ENCODE peak calls at places on chromosomes 5 and 9, in four cellular contexts. One of them, this sample, is unnamed.
A peak's percentile ranks its signal among the peaks of the same experiment; 100 is the strongest.

GRCh38 chr5:149799119-149799623 is 69.1 kb downstream of the PPARGC1B start:
- DNase-seq in transverse colon: peak; percentile 74
- DNase-seq in AG04450: peak; percentile 44
- DNase-seq in A549: peak; percentile 94
- DNase-seq in this sample: no peak

GRCh38 chr9:98549401-98549800 is 159.3 kb downstream of the GABBR2 start:
- DNase-seq in AG04450: no peak
- DNase-seq in transverse colon: no peak
- DNase-seq in A549: no peak
- DNase-seq in this sample: no peak

GRCh38 chr9:89313842-89314241 is 2.8 kb downstream of the CKS2 start:
- DNase-seq in AG04450: no peak
- DNase-seq in transverse colon: no peak
- DNase-seq in A549: no peak
- DNase-seq in this sample: no peak

GRCh38 chr5:159409801-159410200 is 79.5 kb upstream of the IL12B start:
- DNase-seq in A549: no peak
- DNase-seq in transverse colon: no peak
- DNase-seq in AG04450: no peak
- DNase-seq in this sample: no peak

GRCh38 chr9:127589955-127590370 is 22.1 kb upstream of the STXBP1 start:
- DNase-seq in AG04450: peak; percentile 57
- DNase-seq in transverse colon: peak; percentile 70
- DNase-seq in A549: peak; percentile 78
- DNase-seq in this sample: peak; percentile 66

GRCh38 chr9:131289301-131290038 is at the start of gene PLPP7:
- DNase-seq in AG04450: no peak
- DNase-seq in transverse colon: peak; percentile 44
- DNase-seq in A549: no peak
- DNase-seq in this sample: peak; percentile 33

GRCh38 chr9:133585481-133586367 is 23.5 kb downstream of the FAM163B start:
- DNase-seq in transverse colon: no peak
- DNase-seq in A549: no peak
- DNase-seq in AG04450: no peak
- DNase-seq in this sample: no peak

GRCh38 chr5:84162695-84163094 is 222.0 kb downstream of the EDIL3 start:
- DNase-seq in transverse colon: no peak
- DNase-seq in A549: no peak
- DNase-seq in AG04450: no peak
- DNase-seq in this sample: no peak

GRCh38 chr9:95498641-95499040 is 18.1 kb downstream of the PTCH1 start:
- DNase-seq in AG04450: no peak
- DNase-seq in A549: no peak
- DNase-seq in transverse colon: no peak
- DNase-seq in this sample: no peak

GRCh38 chr5:42749020-42749419 is 7.6 kb upstream of the CCDC152 start:
- DNase-seq in A549: no peak
- DNase-seq in transverse colon: no peak
- DNase-seq in AG04450: no peak
- DNase-seq in this sample: no peak

GRCh38 chr5:141349917-141350619 is at the start of gene PCDHGB1:
- DNase-seq in AG04450: no peak
- DNase-seq in A549: peak; percentile 80
- DNase-seq in transverse colon: peak; percentile 20
- DNase-seq in this sample: peak; percentile 25

GRCh38 chr5:107669543-107670027 is 1.2 kb downstream of the EFNA5 start:
- DNase-seq in AG04450: no peak
- DNase-seq in A549: peak; percentile 9
- DNase-seq in transverse colon: peak; percentile 48
- DNase-seq in this sample: peak; percentile 52

GRCh38 chr5:1552469-1553255 is 28.9 kb upstream of the LPCAT1 start:
- DNase-seq in AG04450: no peak
- DNase-seq in transverse colon: peak; percentile 10
- DNase-seq in A549: no peak
- DNase-seq in this sample: no peak

GRCh38 chr5:132837868-132838267 is 7.4 kb upstream of the SHROOM1 start:
- DNase-seq in transverse colon: peak; percentile 80
- DNase-seq in A549: no peak
- DNase-seq in AG04450: no peak
- DNase-seq in this sample: no peak

GRCh38 chr5:143896981-143897380 is 85.0 kb downstream of the HMHB1 start:
- DNase-seq in AG04450: no peak
- DNase-seq in transverse colon: no peak
- DNase-seq in A549: no peak
- DNase-seq in this sample: no peak

GRCh38 chr5:32842798-32843531 is 131.8 kb downstream of the NPR3 start:
- DNase-seq in transverse colon: peak; percentile 71
- DNase-seq in AG04450: no peak
- DNase-seq in A549: no peak
- DNase-seq in this sample: no peak

GRCh38 chr9:123339666-123340414 is 16.2 kb upstream of the CRB2 start:
- DNase-seq in transverse colon: peak; percentile 47
- DNase-seq in A549: no peak
- DNase-seq in AG04450: no peak
- DNase-seq in this sample: no peak

GRCh38 chr9:16869140-16869903 is 1.1 kb downstream of the BNC2 start:
- DNase-seq in transverse colon: peak; percentile 24
- DNase-seq in A549: no peak
- DNase-seq in AG04450: no peak
- DNase-seq in this sample: no peak

GRCh38 chr9:130446111-130446861 is 1.5 kb downstream of the ASS1 start:
- DNase-seq in AG04450: peak; percentile 82
- DNase-seq in A549: no peak
- DNase-seq in transverse colon: peak; percentile 71
- DNase-seq in this sample: no peak

GRCh38 chr5:1709186-1709803 is 90.3 kb downstream of the MRPL36 start:
- DNase-seq in transverse colon: no peak
- DNase-seq in AG04450: no peak
- DNase-seq in A549: no peak
- DNase-seq in this sample: no peak

GRCh38 chr5:15267966-15268365 is 232.0 kb upstream of the FBXL7 start:
- DNase-seq in A549: no peak
- DNase-seq in transverse colon: no peak
- DNase-seq in AG04450: no peak
- DNase-seq in this sample: no peak

GRCh38 chr9:27308691-27309390 is 11.9 kb upstream of the EQTN start:
- DNase-seq in transverse colon: no peak
- DNase-seq in A549: no peak
- DNase-seq in AG04450: no peak
- DNase-seq in this sample: no peak

GRCh38 chr5:139481122-139481533 is 1.4 kb downstream of the STING1 start:
- DNase-seq in AG04450: no peak
- DNase-seq in A549: no peak
- DNase-seq in transverse colon: no peak
- DNase-seq in this sample: no peak

GRCh38 chr9:22134390-22134789 is 125.3 kb upstream of the CDKN2B start:
- DNase-seq in A549: no peak
- DNase-seq in transverse colon: no peak
- DNase-seq in AG04450: no peak
- DNase-seq in this sample: no peak

GRCh38 chr9:115204827-115205506 is 87.0 kb upstream of the TNC start:
- DNase-seq in A549: peak; percentile 8
- DNase-seq in AG04450: peak; percentile 80
- DNase-seq in transverse colon: no peak
- DNase-seq in this sample: no peak

GRCh38 chr5:142432961-142433360 is 108.1 kb upstream of the SPRY4 start:
- DNase-seq in A549: no peak
- DNase-seq in AG04450: no peak
- DNase-seq in transverse colon: peak; percentile 25
- DNase-seq in this sample: no peak

GRCh38 chr9:2125909-2126308 is 110.8 kb downstream of the SMARCA2 start:
- DNase-seq in transverse colon: no peak
- DNase-seq in AG04450: no peak
- DNase-seq in A549: no peak
- DNase-seq in this sample: no peak

GRCh38 chr5:68182534-68182933 is 33.0 kb upstream of the PIK3R1 start:
- DNase-seq in AG04450: no peak
- DNase-seq in transverse colon: no peak
- DNase-seq in A549: no peak
- DNase-seq in this sample: no peak
- TF ChIP-seq CTCF in AG04450: no peak
- TF ChIP-seq CTCF in transverse colon: no peak
- TF ChIP-seq CTCF in A549: no peak
- TF ChIP-seq CTCF in this sample: no peak

GRCh38 chr5:10702040-10702629 is 58.9 kb downstream of the DAP start:
- DNase-seq in AG04450: peak; percentile 92
- DNase-seq in transverse colon: no peak
- DNase-seq in A549: no peak
- DNase-seq in this sample: no peak

GRCh38 chr5:10702911-10703491 is 58.0 kb downstream of the DAP start:
- DNase-seq in AG04450: no peak
- DNase-seq in A549: no peak
- DNase-seq in transverse colon: no peak
- DNase-seq in this sample: no peak

GRCh38 chr5:10700516-10700915 is 60.5 kb downstream of the DAP start:
- DNase-seq in AG04450: no peak
- DNase-seq in A549: no peak
- DNase-seq in transverse colon: no peak
- DNase-seq in this sample: no peak

GRCh38 chr5:10699987-10700386 is 61.0 kb downstream of the DAP start:
- DNase-seq in transverse colon: no peak
- DNase-seq in A549: no peak
- DNase-seq in AG04450: no peak
- DNase-seq in this sample: no peak

GRCh38 chr5:10701567-10702039 is 59.4 kb downstream of the DAP start:
- DNase-seq in A549: peak; percentile 46
- DNase-seq in transverse colon: no peak
- DNase-seq in AG04450: no peak
- DNase-seq in this sample: peak; percentile 69
- TF ChIP-seq CTCF in A549: peak; percentile 51
- TF ChIP-seq CTCF in transverse colon: peak; percentile 71
- TF ChIP-seq CTCF in AG04450: peak; percentile 55
- TF ChIP-seq CTCF in this sample: peak; percentile 88

GRCh38 chr9:106864533-106865143 is 1.7 kb downstream of the ZNF462 start:
- DNase-seq in A549: peak; percentile 25
- DNase-seq in AG04450: no peak
- DNase-seq in transverse colon: no peak
- DNase-seq in this sample: no peak

GRCh38 chr9:106862115-106862945 is 636 bp upstream of the ZNF462 start:
- DNase-seq in A549: peak; percentile 44
- DNase-seq in AG04450: no peak
- DNase-seq in transverse colon: peak; percentile 52
- DNase-seq in this sample: peak; percentile 59

GRCh38 chr9:106861585-106862114 is 1.3 kb upstream of the ZNF462 start:
- DNase-seq in AG04450: no peak
- DNase-seq in A549: no peak
- DNase-seq in transverse colon: no peak
- DNase-seq in this sample: peak; percentile 27

GRCh38 chr9:106860731-106861584 is 2.0 kb upstream of the ZNF462 start:
- DNase-seq in A549: no peak
- DNase-seq in AG04450: no peak
- DNase-seq in transverse colon: peak; percentile 46
- DNase-seq in this sample: peak; percentile 46

DNA sequence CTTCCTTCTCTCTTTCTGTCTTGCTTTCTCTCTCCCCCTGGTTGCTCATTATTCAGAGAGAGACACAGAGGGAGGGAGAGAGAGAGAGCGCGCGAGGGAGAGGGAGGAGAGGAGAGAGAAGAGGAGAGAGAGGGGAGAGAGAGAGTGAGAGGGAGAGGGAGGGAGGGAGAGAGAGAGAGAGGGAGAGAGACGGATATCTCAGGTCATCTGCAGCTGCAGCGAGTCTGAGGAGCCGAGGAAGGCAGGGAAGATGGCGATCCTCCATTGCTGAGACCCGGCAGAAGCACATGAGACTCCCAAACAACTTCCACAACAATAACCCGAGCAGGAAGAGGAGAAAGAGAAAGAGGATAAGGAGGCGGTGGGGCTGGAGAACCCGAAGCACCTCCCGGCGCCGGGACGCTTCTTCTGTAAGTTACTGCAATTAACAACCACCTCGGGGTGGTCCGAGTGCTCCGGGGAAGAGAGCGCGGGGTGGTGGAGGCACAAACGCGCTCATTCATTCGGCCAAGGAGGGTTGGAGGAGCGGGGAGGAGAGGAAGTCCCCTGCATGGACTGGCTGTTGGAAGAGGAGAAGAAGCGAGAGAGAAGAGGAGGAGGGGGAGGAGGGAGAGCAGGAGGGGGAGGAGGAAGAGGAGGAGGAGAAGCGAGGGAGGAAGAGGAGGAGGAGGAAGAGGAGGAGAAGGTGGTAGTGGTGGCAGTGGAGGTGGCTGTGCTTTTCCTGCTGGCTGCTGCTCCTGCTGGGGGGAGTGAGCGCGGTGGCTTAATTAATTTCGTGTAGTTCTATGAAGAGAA is at the start of gene ZNF462:
- DNase-seq in AG04450: no peak
- DNase-seq in A549: peak; percentile 43
- DNase-seq in transverse colon: peak; percentile 47
- DNase-seq in this sample: peak; percentile 43
- TF ChIP-seq CTCF in AG04450: no peak
- TF ChIP-seq CTCF in A549: no peak
- TF ChIP-seq CTCF in transverse colon: no peak
- TF ChIP-seq CTCF in this sample: no peak

GRCh38 chr9:136552117-136552685 is 6.4 kb upstream of the NOTCH1 start:
- DNase-seq in A549: no peak
- DNase-seq in transverse colon: no peak
- DNase-seq in AG04450: peak; percentile 32
- DNase-seq in this sample: no peak
- TF ChIP-seq CTCF in A549: no peak
- TF ChIP-seq CTCF in transverse colon: no peak
- TF ChIP-seq CTCF in AG04450: no peak
- TF ChIP-seq CTCF in this sample: no peak

GRCh38 chr5:69032009-69032408 is 61.8 kb upstream of the SLC30A5 start:
- DNase-seq in transverse colon: no peak
- DNase-seq in AG04450: no peak
- DNase-seq in A549: no peak
- DNase-seq in this sample: no peak
- TF ChIP-seq CTCF in transverse colon: no peak
- TF ChIP-seq CTCF in AG04450: no peak
- TF ChIP-seq CTCF in A549: no peak
- TF ChIP-seq CTCF in this sample: no peak